ENCODE peak calls at places on chromosomes 5 and 9, in four cellular contexts. Z is effector memory CD4-positive, alpha-beta T cell; O is A549; N is lower lobe of right lung. R is an unnamed sample.
A peak's percentile ranks its signal among the peaks of the same experiment; 100 is the strongest.

GRCh38 chr9:37575921-37576721 is at the start of gene FBXO10:
- DNase-seq in Z (peak; percentile 8), O (peak; percentile 69), N (peak; percentile 77), R (peak; percentile 26)

GRCh38 chr5:136033848-136034247 is 5.1 kb downstream of the TGFBI start:
- DNase-seq in Z (no peak), O (no peak), N (no peak), R (no peak)

GRCh38 chr9:87108639-87109038 is 161.3 kb upstream of the GAS1 start:
- DNase-seq in Z (no peak), O (no peak), N (no peak), R (no peak)

GRCh38 chr5:178325311-178326053 is 92.9 kb upstream of the PHYKPL start:
- DNase-seq in Z (no peak), O (no peak), N (peak; percentile 33), R (no peak)

GRCh38 chr5:4647955-4648354 is 492.2 kb upstream of the ADAMTS16 start:
- DNase-seq in Z (no peak), O (no peak), N (no peak), R (no peak)

GRCh38 chr5:163352531-163352930 is 84.9 kb upstream of the CCNG1 start:
- DNase-seq in Z (no peak), O (no peak), N (no peak), R (no peak)

GRCh38 chr5:77210091-77211012 is at the start of gene PDE8B:
- DNase-seq in Z (no peak), O (peak; percentile 30), N (peak; percentile 49), R (peak; percentile 28)

GRCh38 chr5:138330813-138331448 is 673 bp downstream of the CDC25C start:
- DNase-seq in Z (no peak), O (no peak), N (no peak), R (no peak)

GRCh38 chr5:77996943-77997342 is 220.8 kb upstream of the TBCA start:
- DNase-seq in Z (no peak), O (no peak), N (no peak), R (no peak)

GRCh38 chr5:83022334-83022733 is 54.9 kb downstream of the TMEM167A start:
- DNase-seq in Z (no peak), O (no peak), N (no peak), R (no peak)

GRCh38 chr5:71751422-71751821 is 32.3 kb downstream of the CARTPT start:
- DNase-seq in Z (no peak), O (no peak), N (no peak), R (no peak)

GRCh38 chr5:78361226-78361993 is 993 bp downstream of the SCAMP1 start:
- DNase-seq in Z (no peak), O (peak; percentile 55), N (no peak), R (no peak)

GRCh38 chr9:131709741-131710499 is 30.0 kb downstream of the RAPGEF1 start:
- DNase-seq in Z (peak; percentile 57), O (no peak), N (no peak), R (no peak)

GRCh38 chr9:83258521-83258920 is 195.6 kb upstream of the RASEF start:
- DNase-seq in Z (no peak), O (no peak), N (no peak), R (no peak)

GRCh38 chr5:132364319-132364718 is 5.2 kb upstream of the SLC22A5 start:
- DNase-seq in Z (no peak), O (peak; percentile 35), N (no peak), R (no peak)

GRCh38 chr9:128494108-128494742 is 10.3 kb upstream of the GLE1 start:
- DNase-seq in Z (no peak), O (no peak), N (peak; percentile 74), R (no peak)

GRCh38 chr9:81522721-81523551 is 166.4 kb downstream of the TLE1 start:
- DNase-seq in Z (no peak), O (peak; percentile 25), N (no peak), R (no peak)

GRCh38 chr5:52999357-52999949 is 10.3 kb downstream of the ITGA2 start:
- DNase-seq in Z (no peak), O (no peak), N (no peak), R (no peak)

GRCh38 chr5:765948-766631 is 18.4 kb downstream of the ZDHHC11B start:
- DNase-seq in Z (no peak), O (no peak), N (no peak), R (no peak)

GRCh38 chr5:40442346-40442745 is 237.4 kb upstream of the PTGER4 start:
- DNase-seq in Z (no peak), O (no peak), N (no peak), R (no peak)

GRCh38 chr9:136110082-136111061 is 8.3 kb downstream of the TMEM250 start:
- DNase-seq in Z (no peak), O (no peak), N (no peak), R (no peak)
- H3K27ac ChIP-seq in Z (peak overlapping the region; percentile 45), O (peak overlapping the region; percentile 92), N (peak overlapping the region; percentile 83), R (peak overlapping the region; percentile 68)

GRCh38 chr5:15350614-15351013 is 149.4 kb upstream of the FBXL7 start:
- DNase-seq in Z (no peak), O (no peak), N (no peak), R (no peak)

GRCh38 chr5:15344954-15345353 is 155.0 kb upstream of the FBXL7 start:
- DNase-seq in Z (no peak), O (no peak), N (no peak), R (no peak)

DNA sequence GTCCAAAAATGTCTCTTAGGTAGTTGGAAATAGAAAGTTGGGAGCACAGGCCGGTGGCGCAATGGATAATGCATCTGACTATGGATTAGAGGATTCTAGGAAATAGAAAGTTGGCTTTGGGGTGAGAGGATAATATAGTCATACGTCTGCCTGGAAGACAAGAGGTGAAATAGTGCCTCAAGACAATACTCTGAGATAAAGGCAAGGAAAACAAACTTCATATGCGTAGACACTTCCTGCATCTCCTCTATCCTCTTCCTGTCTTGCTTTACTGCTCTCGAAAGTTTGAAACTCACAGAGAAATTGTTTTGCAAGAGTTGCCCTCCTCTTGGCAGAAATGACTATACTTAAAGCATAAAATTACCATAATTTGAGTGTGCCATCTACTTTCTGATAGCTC is 153.2 kb upstream of the FBXL7 start:
- DNase-seq in Z (no peak), O (no peak), N (no peak), R (no peak)
- H3K27ac ChIP-seq in Z (no peak overlapping the region), O (no peak overlapping the region), N (no peak overlapping the region), R (no peak overlapping the region)

GRCh38 chr5:39399135-39400036 is 25.4 kb downstream of the DAB2 start:
- DNase-seq in Z (no peak), O (peak; percentile 62), N (no peak), R (no peak)

GRCh38 chr5:39400711-39401385 is 23.9 kb downstream of the DAB2 start:
- DNase-seq in Z (no peak), O (no peak), N (no peak), R (no peak)

GRCh38 chr5:39395521-39395920 is 29.3 kb downstream of the DAB2 start:
- DNase-seq in Z (no peak), O (no peak), N (no peak), R (no peak)

DNA sequence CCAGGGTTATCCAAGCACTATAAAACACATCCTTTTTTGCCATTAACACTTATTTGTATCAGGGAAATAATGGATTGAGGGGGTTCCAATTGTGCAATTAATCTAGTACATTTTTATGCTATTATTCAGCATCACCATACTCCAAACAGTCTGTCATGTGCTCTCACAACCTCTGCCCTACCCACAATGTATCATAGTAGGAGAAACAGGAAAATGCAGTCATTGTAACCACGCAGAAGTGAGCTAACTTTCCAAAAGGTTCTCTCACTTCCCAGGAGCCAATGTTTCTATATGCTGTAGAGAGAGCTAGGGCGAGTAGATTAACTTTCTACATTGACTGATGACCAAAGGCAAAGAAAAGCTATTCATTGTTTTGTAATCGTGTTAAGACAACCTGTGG is 29.8 kb downstream of the DAB2 start:
- DNase-seq in Z (no peak), O (no peak), N (no peak), R (no peak)
- H3K27ac ChIP-seq in Z (no peak overlapping the region), O (no peak overlapping the region), N (peak overlapping the region; percentile 32), R (no peak overlapping the region)

GRCh38 chr5:97102010-97102470 is 40.4 kb downstream of the LIX1 start:
- DNase-seq in Z (no peak), O (no peak), N (no peak), R (no peak)
- H3K27ac ChIP-seq in Z (no peak overlapping the region), O (no peak overlapping the region), N (no peak overlapping the region), R (peak overlapping the region; percentile 81)

GRCh38 chr5:127849891-127850290 is 146.7 kb downstream of the CCDC192 start:
- DNase-seq in Z (no peak), O (no peak), N (no peak), R (no peak)
- H3K27ac ChIP-seq in Z (no peak overlapping the region), O (no peak overlapping the region), N (no peak overlapping the region), R (no peak overlapping the region)

GRCh38 chr9:95494022-95494415 is 22.8 kb downstream of the PTCH1 start:
- DNase-seq in Z (no peak), O (no peak), N (no peak), R (peak; percentile 78)

GRCh38 chr9:95495529-95495928 is 21.2 kb downstream of the PTCH1 start:
- DNase-seq in Z (no peak), O (no peak), N (no peak), R (no peak)

GRCh38 chr9:95491543-95492330 is 25.0 kb downstream of the PTCH1 start:
- DNase-seq in Z (no peak), O (no peak), N (no peak), R (no peak)

GRCh38 chr9:95495988-95496387 is 20.8 kb downstream of the PTCH1 start:
- DNase-seq in Z (no peak), O (no peak), N (no peak), R (no peak)

DNA sequence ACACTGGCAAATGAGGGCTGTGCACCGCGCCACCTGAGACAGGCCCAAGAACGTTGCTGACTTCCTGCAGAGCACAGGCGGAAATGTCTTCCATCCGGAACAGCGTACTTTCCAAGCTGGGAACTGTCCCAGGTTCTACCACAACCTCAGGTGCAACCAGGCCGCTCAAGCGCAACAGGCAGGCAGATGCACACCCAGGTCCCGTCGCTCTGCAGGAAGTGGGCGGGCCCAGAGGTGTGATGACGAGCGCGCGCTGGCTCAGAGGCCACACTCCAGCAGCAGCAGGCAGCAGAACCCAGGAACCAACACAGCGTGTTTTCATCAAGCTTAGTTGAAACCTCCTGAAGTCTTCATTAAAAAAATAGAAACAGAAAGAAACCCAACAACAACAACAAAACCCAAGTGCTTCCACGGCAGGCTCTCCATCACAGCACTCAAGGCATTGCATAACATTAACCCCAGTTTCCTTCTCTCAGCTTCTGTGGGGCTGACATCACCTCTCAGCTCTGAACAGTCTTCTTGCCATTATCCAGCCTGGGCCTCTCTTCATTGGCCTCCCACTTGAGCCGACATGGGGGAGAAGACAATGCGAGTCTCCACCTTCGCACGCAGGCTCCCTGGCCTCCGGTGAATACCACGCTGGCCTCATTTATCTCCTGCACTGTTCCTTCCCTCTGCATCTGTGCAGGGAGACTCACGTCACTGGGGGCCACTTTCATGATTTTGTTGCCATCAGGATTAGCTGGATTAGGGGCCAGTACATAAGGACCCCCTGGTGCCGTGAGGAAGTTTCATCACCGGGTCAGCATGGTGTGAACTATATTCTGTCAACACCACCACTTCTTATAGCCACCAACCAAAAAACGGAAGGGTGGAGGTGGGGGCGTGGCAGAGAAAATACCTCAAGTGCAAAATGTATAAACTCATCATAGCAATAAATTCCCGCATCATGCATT is 22.1 kb downstream of the PTCH1 start:
- DNase-seq in Z (peak; percentile 77), O (no peak), N (peak; percentile 54), R (no peak)
- H3K27ac ChIP-seq in Z (peak overlapping the region; percentile 63), O (no peak overlapping the region), N (no peak overlapping the region), R (peak overlapping the region; percentile 69)